ENCODE peak calls at places on chromosomes 13 and 19, in four cellular contexts. I is K562, G is GM12878, X is HL-60. M is an unnamed sample.

GRCh38 chr19:6269101-6269886 is 10.5 kb downstream of the MLLT1 start:
- DNase-seq in I (no peak), G (no peak), X (no peak), M (no peak)

GRCh38 chr13:26253262-26253786 is 605 bp upstream of the CDK8 start:
- DNase-seq in I (no peak), G (no peak), X (no peak), M (no peak)

GRCh38 chr19:3073159-3073563 is 10.9 kb upstream of the TLE5 start:
- DNase-seq in I (peak), G (no peak), X (no peak), M (no peak)

GRCh38 chr19:28727133-28727834 is 485.7 kb downstream of the UQCRFS1 start:
- DNase-seq in I (peak), G (no peak), X (no peak), M (no peak)

GRCh38 chr19:23799321-23799720 is 40.6 kb upstream of the ZNF681 start:
- DNase-seq in I (no peak), G (peak), X (no peak), M (no peak)

GRCh38 chr13:79483302-79483701 is 2.3 kb downstream of the NDFIP2 start:
- DNase-seq in I (no peak), G (no peak), X (no peak), M (no peak)

GRCh38 chr13:76314495-76314894 is 571.7 kb downstream of the KCTD12 start:
- DNase-seq in I (no peak), G (no peak), X (no peak), M (no peak)

GRCh38 chr13:110855363-110855762 is 59.5 kb downstream of the ANKRD10 start:
- DNase-seq in I (no peak), G (no peak), X (no peak), M (no peak)

DNA sequence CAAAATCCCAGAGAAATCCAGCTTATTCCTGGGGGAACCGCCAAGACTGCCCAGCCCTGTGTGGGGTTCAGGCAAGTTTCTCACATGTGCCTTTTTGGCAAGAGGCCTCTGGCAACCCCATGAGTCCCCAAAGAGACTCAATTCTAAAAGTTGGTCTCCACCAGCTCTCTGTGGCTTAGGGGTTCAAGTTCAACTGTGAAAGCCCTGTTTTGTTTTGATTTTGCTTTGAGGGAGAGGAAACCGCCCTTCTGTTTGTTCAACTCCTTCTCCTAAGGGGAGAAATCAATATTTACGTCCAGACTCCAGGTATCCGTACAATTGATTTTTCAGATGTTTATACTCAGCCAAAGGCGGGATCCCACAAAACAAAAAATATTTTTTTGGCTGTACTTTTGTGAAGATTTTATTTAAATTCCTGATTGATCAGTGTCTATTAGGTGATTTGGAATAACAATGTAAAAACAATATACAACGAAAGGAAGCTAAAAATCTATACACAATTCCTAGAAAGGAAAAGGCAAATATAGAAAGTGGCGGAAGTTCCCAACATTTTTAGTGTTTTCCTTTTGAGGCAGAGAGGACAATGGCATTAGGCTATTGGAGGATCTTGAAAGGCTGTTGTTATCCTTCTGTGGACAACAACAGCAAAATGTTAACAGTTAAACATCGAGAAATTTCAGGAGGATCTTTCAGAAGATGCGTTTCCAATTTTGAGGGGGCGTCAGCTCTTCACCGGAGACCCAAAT is 582 bp upstream of the LDLR start:
- DNase-seq in I (no peak), G (no peak), X (no peak), M (no peak)
- TF ChIP-seq SPI1 in I (no peak), G (no peak), X (no peak), M (no peak)

GRCh38 chr13:114024603-114025431 is 50.9 kb upstream of the C13orf46 start:
- DNase-seq in I (no peak), G (no peak), X (no peak), M (peak)
- TF ChIP-seq SPI1 in I (no peak), G (peak), X (no peak), M (peak)

GRCh38 chr13:113124211-113125025 is 1.8 kb downstream of the F10 start:
- DNase-seq in I (no peak), G (no peak), X (no peak), M (no peak)

GRCh38 chr13:113123226-113124150 is 889 bp downstream of the F10 start:
- DNase-seq in I (peak), G (no peak), X (no peak), M (no peak)

GRCh38 chr13:113121183-113121927 is 1.2 kb upstream of the F10 start:
- DNase-seq in I (no peak), G (no peak), X (no peak), M (no peak)

GRCh38 chr13:113121928-113122420 is 625 bp upstream of the F10 start:
- DNase-seq in I (no peak), G (no peak), X (no peak), M (no peak)

GRCh38 chr13:113122571-113123225 is at the start of gene F10:
- DNase-seq in I (peak), G (no peak), X (no peak), M (no peak)
- TF ChIP-seq SPI1 in I (no peak), G (no peak), X (no peak), M (no peak)

GRCh38 chr13:35342440-35342839 is 134.0 kb downstream of the MAB21L1 start:
- DNase-seq in I (no peak), G (no peak), X (peak), M (no peak)
- TF ChIP-seq SPI1 in I (no peak), G (no peak), X (no peak), M (no peak)

DNA sequence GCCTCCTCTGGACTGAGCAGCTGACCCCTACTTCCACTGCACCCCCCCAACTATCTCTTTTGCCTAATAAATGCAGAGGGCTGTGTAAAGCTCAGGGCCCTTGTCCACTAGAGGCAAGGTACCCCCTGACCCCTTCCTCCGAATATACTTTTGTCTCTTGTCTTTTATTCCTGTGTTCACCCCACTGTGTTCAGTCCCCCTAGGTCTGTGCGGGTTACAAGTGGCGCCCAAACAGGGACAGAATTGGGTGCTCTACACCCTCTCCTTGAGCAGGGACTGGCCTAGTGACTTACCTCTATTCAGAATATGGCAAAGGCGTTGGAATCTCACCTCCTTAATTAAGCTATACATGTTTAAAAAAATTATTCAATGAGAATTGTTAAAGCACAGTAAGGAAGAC is 15.0 kb downstream of the ZNF350 start:
- DNase-seq in I (no peak), G (no peak), X (peak), M (no peak)
- TF ChIP-seq SPI1 in I (no peak), G (no peak), X (no peak), M (no peak)

DNA sequence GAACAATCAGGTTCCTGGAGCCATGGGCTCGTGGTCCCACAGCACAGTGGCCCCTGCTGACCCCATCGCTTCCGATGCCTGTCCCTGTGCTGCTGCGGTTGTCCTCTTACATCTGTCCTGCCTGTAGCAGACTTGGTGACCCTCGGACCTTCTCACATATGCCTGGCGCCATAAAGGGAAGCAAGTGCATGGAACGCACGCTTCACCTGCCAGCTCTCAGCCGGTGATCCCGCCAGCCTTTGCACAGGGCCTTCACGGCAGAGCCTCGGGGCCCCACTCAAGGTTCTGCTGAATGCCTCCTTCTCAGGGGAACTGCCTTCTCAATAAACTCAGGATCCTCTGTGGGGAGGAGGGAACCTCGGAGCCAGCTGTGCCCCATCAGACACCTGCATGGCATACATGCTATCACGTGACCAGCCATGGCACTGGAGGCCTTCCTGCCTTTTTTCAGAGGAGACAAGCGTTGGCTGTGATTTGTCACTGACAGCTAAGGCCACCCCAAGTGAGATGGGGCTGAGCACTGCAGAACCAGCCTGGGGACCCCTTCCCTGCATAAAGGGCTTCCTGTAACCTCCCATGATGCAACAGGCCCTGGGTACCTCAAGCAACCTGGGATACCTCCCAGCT is 24.3 kb downstream of the PEPD start:
- DNase-seq in I (no peak), G (no peak), X (no peak), M (no peak)
- TF ChIP-seq SPI1 in I (no peak), G (no peak), X (no peak), M (no peak)